ENCODE peak calls at places on chromosomes 12 and 14, in nine cellular contexts. K is cardiac muscle cell, X is upper lobe of left lung, C is pancreas, V is left ventricle myocardium inferior, W is adrenal gland, L is AG10803, N is psoas muscle, Q is dorsolateral prefrontal cortex. J is an unnamed sample.

GRCh38 chr14:35122696-35123387 is 490 bp downstream of the PRORP start:
- DNase-seq in K (peak), X (no peak), C (no peak), V (no peak), W (no peak), L (peak), N (no peak), Q (no peak), J (no peak)

GRCh38 chr12:42730286-42730685 is 140.7 kb upstream of the PRICKLE1 start:
- DNase-seq in K (peak), X (no peak), C (no peak), V (no peak), W (no peak), L (no peak), N (no peak), Q (no peak), J (no peak)

GRCh38 chr12:2691340-2692111 is 103.2 kb upstream of the FKBP4 start:
- DNase-seq in K (peak), X (peak), C (no peak), V (no peak), W (no peak), L (no peak), N (no peak), Q (no peak), J (peak)

GRCh38 chr12:51392556-51393237 is 1.5 kb upstream of the GALNT6 start:
- DNase-seq in K (no peak), X (no peak), C (no peak), V (no peak), W (peak), L (peak), N (no peak), Q (no peak), J (no peak)

GRCh38 chr12:126873701-126874100 is 1393.3 kb upstream of the TMEM132C start:
- DNase-seq in K (no peak), X (no peak), C (no peak), V (no peak), W (no peak), L (no peak), N (no peak), Q (no peak), J (no peak)

GRCh38 chr14:72679591-72680151 is 214.2 kb downstream of the DPF3 start:
- DNase-seq in K (peak), X (peak), C (no peak), V (no peak), W (no peak), L (no peak), N (no peak), Q (no peak), J (no peak)

GRCh38 chr14:71711619-71712018 is 220.6 kb upstream of the RGS6 start:
- DNase-seq in K (peak), X (no peak), C (no peak), V (no peak), W (no peak), L (peak), N (no peak), Q (no peak), J (no peak)

GRCh38 chr12:131378176-131378842 is 332.6 kb upstream of the SFSWAP start:
- DNase-seq in K (no peak), X (no peak), C (no peak), V (no peak), W (no peak), L (no peak), N (no peak), Q (no peak), J (no peak)

GRCh38 chr12:26117321-26117720 is 7.5 kb downstream of the BHLHE41 start:
- DNase-seq in K (no peak), X (no peak), C (no peak), V (no peak), W (no peak), L (no peak), N (no peak), Q (no peak), J (no peak)

GRCh38 chr12:102548543-102548942 is 68.2 kb upstream of the IGF1 start:
- DNase-seq in K (peak), X (no peak), C (peak), V (peak), W (peak), L (peak), N (no peak), Q (no peak), J (no peak)

GRCh38 chr14:20848955-20849570 is 42.1 kb upstream of the RNASE3 start:
- DNase-seq in K (no peak), X (no peak), C (no peak), V (no peak), W (no peak), L (no peak), N (no peak), Q (no peak), J (no peak)

GRCh38 chr14:64008016-64008415 is 155.2 kb downstream of the SYNE2 start:
- DNase-seq in K (no peak), X (no peak), C (no peak), V (no peak), W (no peak), L (no peak), N (no peak), Q (no peak), J (no peak)

GRCh38 chr12:113061061-113061694 is 4.6 kb downstream of the DTX1 start:
- DNase-seq in K (peak), X (no peak), C (no peak), V (no peak), W (no peak), L (no peak), N (no peak), Q (no peak), J (no peak)

GRCh38 chr12:101792046-101792931 is 38.5 kb downstream of the GNPTAB start:
- DNase-seq in K (no peak), X (no peak), C (no peak), V (no peak), W (no peak), L (no peak), N (no peak), Q (no peak), J (no peak)

GRCh38 chr14:76784881-76785280 is 23.6 kb downstream of the VASH1 start:
- DNase-seq in K (peak), X (no peak), C (peak), V (peak), W (peak), L (peak), N (peak), Q (peak), J (no peak)

GRCh38 chr14:64937821-64938193 is 4.7 kb downstream of the GPX2 start:
- DNase-seq in K (peak), X (no peak), C (no peak), V (no peak), W (no peak), L (peak), N (no peak), Q (no peak), J (no peak)

GRCh38 chr14:54931598-54932340 is 29.1 kb upstream of the GCH1 start:
- DNase-seq in K (no peak), X (no peak), C (no peak), V (no peak), W (no peak), L (no peak), N (no peak), Q (no peak), J (no peak)

GRCh38 chr14:83568141-83568540 is 1961.8 kb upstream of the FLRT2 start:
- DNase-seq in K (no peak), X (no peak), C (no peak), V (no peak), W (no peak), L (no peak), N (no peak), Q (no peak), J (no peak)

GRCh38 chr12:28966049-28966778 is 182.9 kb upstream of the FAR2 start:
- DNase-seq in K (peak), X (no peak), C (peak), V (peak), W (no peak), L (no peak), N (no peak), Q (no peak), J (no peak)

GRCh38 chr14:34053666-34054065 is 102.8 kb upstream of the EGLN3 start:
- DNase-seq in K (peak), X (no peak), C (no peak), V (peak), W (no peak), L (peak), N (peak), Q (no peak), J (no peak)

GRCh38 chr12:43333650-43334043 is 218.4 kb downstream of the ADAMTS20 start:
- DNase-seq in K (no peak), X (no peak), C (no peak), V (no peak), W (no peak), L (no peak), N (no peak), Q (no peak), J (no peak)

GRCh38 chr12:97837401-97837800 is 374.8 kb downstream of the RMST start:
- DNase-seq in K (peak), X (no peak), C (peak), V (no peak), W (no peak), L (peak), N (no peak), Q (no peak), J (no peak)

GRCh38 chr12:123942911-123943648 is 29.6 kb downstream of the CCDC92 start:
- DNase-seq in K (peak), X (peak), C (no peak), V (no peak), W (no peak), L (peak), N (no peak), Q (no peak), J (no peak)

GRCh38 chr12:169528-170360 is 44.2 kb downstream of the SLC6A12 start:
- DNase-seq in K (no peak), X (no peak), C (no peak), V (no peak), W (no peak), L (no peak), N (no peak), Q (no peak), J (no peak)

GRCh38 chr14:71758198-71758955 is 173.9 kb upstream of the RGS6 start:
- DNase-seq in K (no peak), X (no peak), C (no peak), V (no peak), W (no peak), L (no peak), N (no peak), Q (no peak), J (no peak)

GRCh38 chr14:59022144-59022543 is 166.3 kb upstream of the DAAM1 start:
- DNase-seq in K (no peak), X (no peak), C (no peak), V (no peak), W (no peak), L (no peak), N (no peak), Q (no peak), J (no peak)

GRCh38 chr12:111687255-111687654 is 1.4 kb downstream of the ACAD10 start:
- DNase-seq in K (no peak), X (no peak), C (no peak), V (no peak), W (no peak), L (no peak), N (no peak), Q (no peak), J (no peak)

GRCh38 chr12:40137252-40137651 is 31.4 kb upstream of the SLC2A13 start:
- DNase-seq in K (no peak), X (no peak), C (no peak), V (no peak), W (no peak), L (peak), N (no peak), Q (no peak), J (no peak)

GRCh38 chr12:25524381-25524780 is 28.7 kb downstream of the LMNTD1 start:
- DNase-seq in K (no peak), X (no peak), C (no peak), V (no peak), W (no peak), L (no peak), N (no peak), Q (no peak), J (no peak)

DNA sequence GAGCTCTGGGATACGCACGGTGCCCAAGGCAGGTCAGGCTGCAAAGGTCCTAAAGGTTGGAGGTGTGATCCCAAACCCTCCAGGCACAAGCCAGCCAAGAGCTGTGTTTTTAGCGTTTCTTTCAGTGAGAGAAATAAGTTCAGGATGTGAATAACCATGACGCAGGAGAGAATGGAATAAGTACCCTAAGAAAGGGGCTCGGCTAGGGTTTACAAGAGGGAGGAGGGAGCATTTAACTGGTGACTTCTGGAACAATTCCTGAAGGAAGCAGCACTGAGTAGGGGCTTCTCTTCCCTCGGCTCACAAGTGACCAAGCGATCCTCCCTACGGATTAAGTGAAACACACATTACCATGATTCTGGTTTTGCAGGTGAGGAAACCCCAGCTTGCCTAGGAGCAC is 29.4 kb downstream of the SSH1 start:
- DNase-seq in K (no peak), X (no peak), C (no peak), V (no peak), W (no peak), L (no peak), N (no peak), Q (no peak), J (no peak)
- H3K4me3 ChIP-seq in K (no peak), X (no peak), C (no peak), V (peak), W (no peak), L (no peak), N (no peak), Q (no peak), J (no peak)

DNA sequence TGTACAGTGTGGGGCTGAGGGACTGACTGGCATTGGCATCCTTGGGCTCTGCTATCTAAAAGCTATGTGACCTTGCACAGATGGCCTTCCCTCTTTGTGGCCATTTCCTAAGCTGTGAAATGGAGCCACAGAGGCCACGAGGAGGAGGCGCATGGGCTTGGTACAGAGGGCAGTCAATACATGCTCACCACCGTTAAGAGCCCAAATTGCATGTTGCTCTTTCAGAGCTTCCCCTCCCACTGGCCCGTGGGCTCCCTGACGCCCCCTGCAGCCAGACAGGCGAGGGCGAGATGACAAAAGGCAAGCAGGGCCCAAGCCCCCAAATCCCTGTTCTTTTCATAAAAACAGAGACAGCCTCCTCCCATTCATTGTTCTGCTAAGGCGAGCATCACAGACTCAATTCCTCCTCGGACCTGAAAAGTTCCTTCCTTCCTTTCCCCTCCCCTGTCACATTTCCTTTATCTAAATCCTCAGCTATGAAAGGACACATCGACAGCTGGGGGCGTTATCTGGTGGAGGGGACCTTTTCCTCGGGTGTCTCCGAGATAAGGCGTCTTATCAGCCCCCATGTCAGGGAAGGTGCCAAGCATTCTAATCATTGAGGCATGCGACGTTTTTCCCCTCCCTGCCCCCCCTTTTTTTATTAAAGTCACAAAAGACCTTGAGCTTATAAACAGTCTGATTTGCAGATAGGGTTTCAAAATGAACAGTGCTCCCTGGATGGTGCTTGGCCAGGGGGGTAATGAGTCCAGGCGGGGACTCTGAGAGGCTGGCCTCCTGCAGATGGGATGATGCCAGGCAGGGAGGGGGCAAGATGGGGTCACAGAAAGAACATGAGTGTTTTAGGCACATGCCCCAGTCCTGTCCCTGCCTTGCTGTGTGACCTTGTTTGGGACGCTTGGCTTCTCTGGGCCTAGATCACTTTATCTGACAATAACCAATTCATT is 26.4 kb downstream of the FAM222A start:
- DNase-seq in K (peak), X (no peak), C (peak), V (peak), W (peak), L (no peak), N (peak), Q (peak), J (no peak)
- TF ChIP-seq CTCF in K (peak), X (peak), C (no peak), V (peak), W (no peak), L (peak), N (no peak), Q (no peak), J (peak)

GRCh38 chr12:74321381-74321780 is 216.3 kb upstream of the ATXN7L3B start:
- DNase-seq in K (no peak), X (peak), C (no peak), V (no peak), W (no peak), L (no peak), N (no peak), Q (no peak), J (no peak)
- H3K4me3 ChIP-seq in K (no peak), X (no peak), C (no peak), V (no peak), W (no peak), L (no peak), N (no peak), Q (no peak), J (no peak)

DNA sequence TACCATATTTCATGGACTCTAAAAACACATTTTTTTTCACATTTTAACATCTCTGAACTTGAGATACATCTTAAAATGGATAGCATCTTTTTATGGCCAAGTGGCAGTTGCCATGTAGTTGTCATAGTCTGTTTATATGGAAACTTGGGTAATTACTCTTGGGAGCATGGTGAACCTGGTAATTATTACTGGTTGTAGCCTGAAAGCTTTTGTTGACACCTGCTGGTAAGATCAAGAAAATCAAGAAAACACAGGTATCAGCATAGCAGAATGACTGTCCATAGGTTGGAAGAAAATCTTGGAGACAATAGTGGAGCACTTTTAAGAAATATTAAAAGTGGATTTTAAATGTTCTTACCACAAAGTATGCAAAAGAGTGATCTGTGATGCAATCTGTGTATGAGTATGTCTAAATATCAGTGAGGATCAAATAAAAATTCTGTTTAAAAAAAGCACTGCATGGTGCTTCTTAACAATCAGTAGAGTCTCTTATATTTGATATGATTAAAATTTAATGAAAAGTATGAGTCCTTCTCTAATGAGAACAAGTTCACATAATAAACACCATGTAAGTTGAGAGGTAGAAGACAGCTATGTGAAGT is 44.2 kb downstream of the TTC8 start:
- DNase-seq in K (peak), X (no peak), C (no peak), V (no peak), W (no peak), L (peak), N (no peak), Q (no peak), J (peak)
- TF ChIP-seq CTCF in K (peak), X (no peak), C (no peak), V (peak), W (peak), L (peak), N (peak), Q (peak), J (peak)

DNA sequence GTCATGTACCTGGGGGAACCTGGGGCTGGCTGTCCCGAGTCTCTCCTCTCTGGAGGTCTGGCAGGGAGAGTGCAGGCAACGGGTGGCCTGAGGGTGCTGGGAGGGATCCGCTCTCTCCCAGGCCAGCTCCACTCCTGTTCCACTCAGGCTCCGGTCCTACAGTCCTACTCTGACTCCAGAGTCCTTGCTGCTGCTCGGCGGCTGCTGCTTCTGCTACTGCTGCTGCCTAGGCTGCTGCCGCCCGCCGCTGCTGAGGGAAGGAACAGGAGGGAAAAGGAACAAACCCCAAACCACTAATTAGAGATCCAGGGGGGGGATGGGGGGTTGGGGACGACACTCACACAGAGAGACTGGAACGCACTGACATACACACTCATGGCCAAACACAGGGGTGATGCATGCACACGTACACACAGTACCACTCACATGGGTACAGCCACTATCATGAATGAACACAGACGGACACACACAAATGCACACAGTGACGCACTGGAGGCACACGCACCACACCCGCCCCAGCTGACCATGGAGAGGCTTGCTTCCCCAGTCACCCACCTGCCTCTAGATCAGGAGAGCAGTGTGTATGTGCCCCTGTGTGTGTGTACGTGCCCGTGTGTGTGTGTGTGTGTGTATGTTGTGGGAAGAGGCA is at the start of gene SP7:
- DNase-seq in K (no peak), X (no peak), C (no peak), V (no peak), W (no peak), L (peak), N (no peak), Q (no peak), J (no peak)
- H3K4me3 ChIP-seq in K (no peak), X (no peak), C (no peak), V (no peak), W (no peak), L (no peak), N (no peak), Q (no peak), J (no peak)

J was measured in GM12864.